ENCODE peak calls at places on chromosomes 11 and 22, in six cellular contexts. C is HL-60, U is hepatocyte, H is brain microvascular endothelial cell, Q is BE2C, V is body of pancreas. X is an unnamed sample.
A peak's percentile ranks its signal among the peaks of the same experiment; 100 is the strongest.

GRCh38 chr22:31616315-31616980 is 45.6 kb downstream of the PISD start:
- DNase-seq in U (peak; percentile 59), Q (no peak), C (peak; percentile 47), H (no peak), V (no peak), X (no peak)

GRCh38 chr11:59259047-59259446 is 46.3 kb upstream of the MPEG1 start:
- DNase-seq in Q (no peak), V (no peak), H (no peak), C (no peak), U (no peak), X (no peak)

GRCh38 chr22:38080847-38081635 is 2.9 kb downstream of the SLC16A8 start:
- DNase-seq in H (no peak), V (peak; percentile 31), Q (peak; percentile 64), U (peak; percentile 72), C (peak; percentile 17), X (no peak)

GRCh38 chr11:57248780-57249383 is 11.8 kb upstream of the APLNR start:
- DNase-seq in Q (peak; percentile 74), V (peak; percentile 52), C (peak; percentile 54), U (peak; percentile 85), H (peak; percentile 77), X (peak; percentile 1)

GRCh38 chr11:68504432-68505066 is 44.0 kb downstream of the PPP6R3 start:
- DNase-seq in C (no peak), V (no peak), H (no peak), U (no peak), Q (no peak), X (no peak)

GRCh38 chr11:34358666-34359547 is 1.1 kb upstream of the ABTB2 start:
- DNase-seq in H (peak; percentile 74), U (peak; percentile 86), C (peak; percentile 84), Q (peak; percentile 48), V (peak; percentile 82), X (peak; percentile 73)

GRCh38 chr11:82682003-82682751 is 51.5 kb downstream of the FAM181B start:
- DNase-seq in U (peak; percentile 77), V (peak; percentile 25), C (peak; percentile 35), H (peak; percentile 49), Q (peak; percentile 34), X (no peak)

GRCh38 chr11:17457361-17458104 is 19.1 kb downstream of the ABCC8 start:
- DNase-seq in C (no peak), V (no peak), Q (no peak), H (no peak), U (no peak), X (no peak)

GRCh38 chr11:92852946-92853345 is 116.5 kb upstream of the MTNR1B start:
- DNase-seq in V (no peak), U (no peak), Q (peak; percentile 47), H (no peak), C (no peak), X (no peak)

GRCh38 chr22:27730649-27731433 is 70.7 kb downstream of the MN1 start:
- DNase-seq in H (no peak), C (no peak), V (no peak), U (no peak), Q (no peak), X (no peak)

GRCh38 chr11:101797335-101797734 is 117.5 kb upstream of the CEP126 start:
- DNase-seq in H (peak; percentile 14), U (no peak), Q (no peak), V (no peak), C (no peak), X (no peak)

GRCh38 chr22:31187627-31188026 is 24.5 kb upstream of the LIMK2 start:
- DNase-seq in C (no peak), H (no peak), U (no peak), V (no peak), Q (no peak), X (no peak)

DNA sequence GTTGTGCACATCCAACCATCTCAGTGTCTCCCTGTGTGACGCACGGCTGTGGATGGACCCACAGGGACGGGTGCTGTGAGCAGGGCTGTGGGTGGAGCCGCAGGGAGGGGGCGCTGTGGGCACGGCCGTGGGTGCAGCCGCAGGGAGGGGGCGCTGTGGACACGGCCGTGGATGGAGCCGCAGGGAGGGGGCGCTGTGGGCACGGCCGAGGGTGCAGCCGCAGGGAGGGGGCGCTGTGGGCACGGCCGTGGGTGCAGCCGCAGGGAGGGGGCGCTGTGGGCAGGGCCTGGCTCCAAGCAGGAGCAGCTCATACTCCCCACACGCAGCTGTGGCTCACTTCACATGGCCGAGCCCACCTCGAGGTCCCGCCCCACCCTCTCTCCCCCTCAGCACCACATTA is 6.0 kb upstream of the MAPK11 start:
- DNase-seq in Q (peak; percentile 64), V (peak; percentile 50), H (no peak), C (peak; percentile 85), U (peak; percentile 72), X (no peak)
- TF ChIP-seq CTCF in Q (peak; percentile 48), V (peak; percentile 12), H (peak; percentile 61), C (peak; percentile 88), U (peak; percentile 52), X (no peak)

DNA sequence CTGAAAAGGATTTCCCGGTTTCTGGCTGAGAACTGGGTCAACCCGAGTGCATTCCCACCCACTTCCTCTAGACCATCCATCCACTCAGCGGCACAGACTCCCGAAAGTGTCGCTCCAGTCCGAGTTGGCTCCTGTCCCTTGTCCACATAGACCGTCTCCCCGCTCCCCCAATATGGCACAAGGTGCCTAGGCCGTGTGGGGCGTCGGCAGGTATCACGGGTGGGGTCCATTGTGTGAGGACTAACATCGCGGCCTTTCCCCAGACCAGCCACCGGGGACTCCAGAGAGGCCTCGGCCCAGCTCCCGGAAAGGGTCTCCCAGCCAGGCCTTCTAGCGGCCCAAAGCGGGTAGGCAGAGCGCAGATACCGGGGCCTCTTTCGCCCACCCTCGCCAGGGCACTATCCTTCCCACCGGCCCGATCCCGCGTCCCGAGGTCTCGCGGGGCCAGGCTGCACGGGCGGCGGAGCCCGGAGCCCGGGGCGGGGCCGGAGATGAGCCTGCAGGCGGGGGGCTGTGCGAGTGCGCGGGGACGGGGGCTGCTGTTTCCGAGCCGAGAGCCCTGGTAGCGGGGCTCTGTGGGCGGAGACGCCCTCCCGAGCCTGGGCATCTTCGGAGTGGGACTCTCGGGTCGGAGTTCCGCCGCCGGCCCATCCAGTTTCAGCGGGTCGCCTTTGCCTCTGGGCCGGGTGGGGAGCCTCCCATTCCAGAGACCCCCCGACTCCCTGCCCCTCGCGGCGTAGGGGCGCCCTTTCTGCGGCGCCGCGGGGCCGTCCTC is 21.1 kb downstream of the SERPINH1 start:
- DNase-seq in U (peak; percentile 87), C (no peak), H (peak; percentile 44), V (peak; percentile 65), Q (peak; percentile 83), X (peak; percentile 45)
- TF ChIP-seq CTCF in U (peak; percentile 36), C (no peak), H (peak; percentile 62), V (peak; percentile 15), Q (peak; percentile 60), X (no peak)

DNA sequence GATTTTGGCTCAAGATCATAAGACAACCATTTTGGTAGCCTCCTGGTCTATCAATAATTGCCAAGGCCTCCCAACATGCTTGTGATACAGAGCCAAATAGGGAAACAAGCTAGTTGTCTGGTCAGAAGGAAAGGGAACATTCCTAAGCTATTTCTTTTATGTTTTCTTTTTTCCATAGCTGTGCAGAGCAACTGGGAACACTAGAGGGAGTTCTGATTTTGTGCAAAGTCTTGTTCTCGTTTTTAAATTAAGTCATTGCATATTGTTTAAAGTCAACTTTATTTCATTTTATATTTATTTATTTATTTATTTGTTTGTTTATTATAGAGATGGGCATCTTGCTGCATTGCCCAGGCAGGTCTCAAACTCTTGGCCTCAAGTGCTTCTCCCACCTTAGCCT is 416.8 kb upstream of the CHORDC1 start:
- DNase-seq in Q (no peak), V (no peak), U (peak; percentile 46), C (no peak), H (peak; percentile 17), X (no peak)
- TF ChIP-seq CTCF in Q (peak; percentile 72), V (no peak), U (peak; percentile 80), C (peak; percentile 3), H (peak; percentile 58), X (no peak)

GRCh38 chr11:120223793-120224192 is 13.0 kb downstream of the OAF start:
- DNase-seq in Q (no peak), V (no peak), H (no peak), C (peak; percentile 40), U (no peak), X (no peak)

GRCh38 chr11:120224386-120224785 is 13.6 kb downstream of the OAF start:
- DNase-seq in Q (no peak), V (no peak), H (no peak), C (peak; percentile 53), U (no peak), X (no peak)

GRCh38 chr11:120226242-120226641 is 13.7 kb upstream of the POU2F3 start:
- DNase-seq in Q (no peak), C (no peak), V (no peak), U (no peak), H (no peak), X (no peak)

GRCh38 chr11:120225372-120225909 is 14.5 kb upstream of the POU2F3 start:
- DNase-seq in C (no peak), U (no peak), Q (no peak), H (no peak), V (no peak), X (no peak)

DNA sequence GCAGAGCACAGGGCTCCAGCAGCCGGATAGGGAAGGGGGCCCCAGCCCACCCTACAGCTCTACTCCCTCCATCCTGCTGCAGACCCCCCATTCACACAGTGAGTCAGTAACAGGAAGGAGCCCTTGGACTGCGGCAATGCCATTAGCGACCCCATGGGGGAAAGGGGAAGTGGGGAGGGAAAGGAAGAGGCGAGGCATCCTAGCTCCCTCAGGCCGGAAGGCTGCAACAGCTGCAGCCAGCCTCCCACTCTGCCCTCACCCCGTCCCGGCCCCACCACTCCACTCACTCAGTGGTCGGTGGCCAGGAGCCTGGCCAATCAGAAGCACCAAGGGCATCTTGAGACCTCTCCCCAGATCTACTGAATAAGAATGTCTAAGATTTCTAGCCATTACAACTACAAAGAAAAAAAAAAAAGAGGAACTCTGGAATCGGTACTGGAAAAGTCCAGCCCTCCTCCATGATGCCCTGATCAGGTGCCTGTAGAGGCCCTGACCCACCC is 14.1 kb downstream of the OAF start:
- DNase-seq in Q (no peak), V (no peak), C (peak; percentile 90), U (no peak), H (no peak), X (no peak)
- TF ChIP-seq CTCF in Q (no peak), V (no peak), C (no peak), U (no peak), H (no peak), X (no peak)

GRCh38 chr11:1915795-1916131 is 3.7 kb upstream of the TNNT3 start:
- DNase-seq in U (no peak), Q (no peak), C (no peak), H (no peak), V (no peak), X (no peak)
- TF ChIP-seq CTCF in U (no peak), Q (no peak), C (no peak), H (no peak), V (no peak), X (no peak)

DNA sequence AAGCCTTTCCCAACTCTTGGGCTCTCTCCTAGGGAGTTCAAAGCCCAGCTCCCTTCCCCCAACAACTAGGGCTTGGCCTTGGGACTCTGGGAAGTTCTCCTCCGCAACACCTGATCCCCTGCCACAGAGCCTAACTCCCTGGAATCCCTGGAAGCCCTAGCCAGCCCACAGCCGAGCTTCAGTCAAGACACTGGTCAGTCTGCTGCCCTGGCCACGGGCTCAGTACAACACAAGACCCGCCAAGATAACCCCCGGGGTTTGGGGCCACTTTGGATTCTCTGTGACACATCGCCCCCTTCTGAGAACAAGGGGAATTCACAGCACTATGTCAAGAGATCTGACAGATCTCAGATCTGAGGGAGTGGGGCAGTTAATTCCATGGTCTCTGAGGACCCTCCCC is 58.3 kb downstream of the SLC22A12 start:
- DNase-seq in Q (peak; percentile 15), C (peak; percentile 43), V (peak; percentile 37), H (no peak), U (peak; percentile 34), X (no peak)
- TF ChIP-seq CTCF in Q (peak; percentile 62), C (peak; percentile 58), V (no peak), H (peak; percentile 70), U (peak; percentile 60), X (no peak)

X was measured in CD4-positive, alpha-beta T cell.